ENCODE peak calls at places on chromosomes 4 and X, in four cellular contexts. One of them, this sample, is unnamed.

GRCh38 chrX:10230222-10230621 is 73.4 kb downstream of the CLCN4 start:
- DNase-seq in HepG2: no peak
- DNase-seq in PC-3: no peak
- DNase-seq in endothelial cell of umbilical vein: no peak
- DNase-seq in this sample: no peak

GRCh38 chr4:100926039-100926717 is 408.4 kb upstream of the EMCN start:
- DNase-seq in HepG2: no peak
- DNase-seq in PC-3: no peak
- DNase-seq in endothelial cell of umbilical vein: no peak
- DNase-seq in this sample: no peak

GRCh38 chr4:150117094-150117493 is 38.8 kb downstream of the DCLK2 start:
- DNase-seq in HepG2: no peak
- DNase-seq in PC-3: no peak
- DNase-seq in endothelial cell of umbilical vein: no peak
- DNase-seq in this sample: no peak

GRCh38 chr4:108191269-108191914 is 22.7 kb upstream of the LEF1 start:
- DNase-seq in HepG2: no peak
- DNase-seq in PC-3: no peak
- DNase-seq in endothelial cell of umbilical vein: no peak
- DNase-seq in this sample: no peak

GRCh38 chr4:147313114-147313513 is 167.8 kb upstream of the EDNRA start:
- DNase-seq in HepG2: no peak
- DNase-seq in PC-3: no peak
- DNase-seq in endothelial cell of umbilical vein: no peak
- DNase-seq in this sample: no peak

GRCh38 chr4:29151584-29151983 is 1568.6 kb upstream of the PCDH7 start:
- DNase-seq in HepG2: no peak
- DNase-seq in PC-3: no peak
- DNase-seq in endothelial cell of umbilical vein: no peak
- DNase-seq in this sample: no peak

GRCh38 chr4:112288455-112288854 is 2.8 kb upstream of the TIFA start:
- DNase-seq in HepG2: no peak
- DNase-seq in PC-3: no peak
- DNase-seq in endothelial cell of umbilical vein: no peak
- DNase-seq in this sample: peak

GRCh38 chrX:121641560-121641959 is 594.1 kb downstream of the GLUD2 start:
- DNase-seq in HepG2: no peak
- DNase-seq in PC-3: peak
- DNase-seq in endothelial cell of umbilical vein: no peak
- DNase-seq in this sample: no peak

GRCh38 chr4:2878346-2878745 is 34.7 kb downstream of the ADD1 start:
- DNase-seq in HepG2: no peak
- DNase-seq in PC-3: no peak
- DNase-seq in endothelial cell of umbilical vein: peak
- DNase-seq in this sample: no peak

GRCh38 chrX:31355206-31355955 is 283.5 kb upstream of the FTHL17 start:
- DNase-seq in HepG2: no peak
- DNase-seq in PC-3: no peak
- DNase-seq in endothelial cell of umbilical vein: no peak
- DNase-seq in this sample: no peak

GRCh38 chr4:102163404-102164140 is 181.7 kb downstream of the SLC39A8 start:
- DNase-seq in HepG2: no peak
- DNase-seq in PC-3: no peak
- DNase-seq in endothelial cell of umbilical vein: no peak
- DNase-seq in this sample: no peak

GRCh38 chrX:154411981-154412340 is 622 bp downstream of the TAFAZZIN start:
- DNase-seq in HepG2: peak
- DNase-seq in PC-3: peak
- DNase-seq in endothelial cell of umbilical vein: peak
- DNase-seq in this sample: peak

GRCh38 chr4:86950835-86951525 is 16.2 kb downstream of the AFF1 start:
- DNase-seq in HepG2: no peak
- DNase-seq in PC-3: no peak
- DNase-seq in endothelial cell of umbilical vein: no peak
- DNase-seq in this sample: no peak

GRCh38 chrX:2508648-2509335 is 8.0 kb upstream of the DHRSX start:
- DNase-seq in HepG2: no peak
- DNase-seq in PC-3: no peak
- DNase-seq in endothelial cell of umbilical vein: no peak
- DNase-seq in this sample: no peak

GRCh38 chrX:18099745-18100144 is 120.9 kb downstream of the BEND2 start:
- DNase-seq in HepG2: no peak
- DNase-seq in PC-3: peak
- DNase-seq in endothelial cell of umbilical vein: no peak
- DNase-seq in this sample: no peak
- H3K27ac ChIP-seq in HepG2: no peak
- H3K27ac ChIP-seq in PC-3: peak
- H3K27ac ChIP-seq in endothelial cell of umbilical vein: no peak
- H3K27ac ChIP-seq in this sample: no peak

GRCh38 chr4:825063-825968 is 613 bp downstream of the CPLX1 start:
- DNase-seq in HepG2: no peak
- DNase-seq in PC-3: no peak
- DNase-seq in endothelial cell of umbilical vein: no peak
- DNase-seq in this sample: no peak
- TF ChIP-seq EZH2 in HepG2: no peak
- TF ChIP-seq EZH2 in PC-3: no peak
- TF ChIP-seq EZH2 in endothelial cell of umbilical vein: peak
- TF ChIP-seq EZH2 in this sample: no peak

GRCh38 chr4:152503606-152504290 is 32.1 kb downstream of the FBXW7 start:
- DNase-seq in HepG2: no peak
- DNase-seq in PC-3: no peak
- DNase-seq in endothelial cell of umbilical vein: no peak
- DNase-seq in this sample: no peak
- H3K27ac ChIP-seq in HepG2: no peak
- H3K27ac ChIP-seq in PC-3: no peak
- H3K27ac ChIP-seq in endothelial cell of umbilical vein: no peak
- H3K27ac ChIP-seq in this sample: no peak

GRCh38 chrX:100731441-100732281 is at the start of gene SYTL4:
- DNase-seq in HepG2: no peak
- DNase-seq in PC-3: peak
- DNase-seq in endothelial cell of umbilical vein: peak
- DNase-seq in this sample: no peak
- TF ChIP-seq EZH2 in HepG2: no peak
- TF ChIP-seq EZH2 in PC-3: no peak
- TF ChIP-seq EZH2 in endothelial cell of umbilical vein: no peak
- TF ChIP-seq EZH2 in this sample: no peak

GRCh38 chr4:159344877-159345276 is 242.0 kb downstream of the RAPGEF2 start:
- DNase-seq in HepG2: no peak
- DNase-seq in PC-3: no peak
- DNase-seq in endothelial cell of umbilical vein: no peak
- DNase-seq in this sample: no peak
- H3K27ac ChIP-seq in HepG2: no peak
- H3K27ac ChIP-seq in PC-3: no peak
- H3K27ac ChIP-seq in endothelial cell of umbilical vein: no peak
- H3K27ac ChIP-seq in this sample: no peak

DNA sequence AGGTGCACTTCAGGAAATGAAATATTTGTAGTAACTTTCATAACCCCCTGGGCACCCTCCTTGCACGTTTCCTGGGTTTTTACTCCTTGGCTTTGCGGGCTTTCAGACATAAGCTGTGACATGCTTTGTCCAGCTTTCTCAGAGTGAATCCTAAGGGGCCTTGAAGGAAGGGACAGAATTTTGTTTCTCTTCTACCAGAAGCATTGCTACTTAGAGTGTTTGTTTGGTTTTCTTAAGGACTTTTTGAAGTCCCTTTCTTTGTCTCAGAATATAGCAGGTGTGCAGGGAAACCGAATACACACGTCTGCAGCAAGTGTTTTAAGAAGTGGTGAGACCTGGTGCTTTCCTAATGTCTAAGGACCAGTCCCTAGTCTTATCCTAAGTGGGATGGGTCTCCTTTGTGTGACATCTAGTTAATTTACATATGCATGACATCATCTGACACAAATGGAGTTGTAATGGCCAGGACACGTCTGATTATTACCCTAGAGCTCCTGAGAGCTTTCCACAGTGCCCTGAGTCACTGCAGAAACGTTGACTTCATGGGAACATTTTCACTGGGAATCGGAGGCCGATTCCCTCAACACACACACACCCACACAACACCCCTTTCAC is 1.3 kb downstream of the FAM149A start:
- DNase-seq in HepG2: no peak
- DNase-seq in PC-3: no peak
- DNase-seq in endothelial cell of umbilical vein: no peak
- DNase-seq in this sample: no peak
- TF ChIP-seq EZH2 in HepG2: no peak
- TF ChIP-seq EZH2 in PC-3: peak
- TF ChIP-seq EZH2 in endothelial cell of umbilical vein: peak
- TF ChIP-seq EZH2 in this sample: no peak

GRCh38 chrX:80812176-80812575 is 2.5 kb upstream of the BRWD3 start:
- DNase-seq in HepG2: peak
- DNase-seq in PC-3: peak
- DNase-seq in endothelial cell of umbilical vein: peak
- DNase-seq in this sample: peak

GRCh38 chrX:80808160-80808735 is 1.4 kb downstream of the BRWD3 start:
- DNase-seq in HepG2: peak
- DNase-seq in PC-3: peak
- DNase-seq in endothelial cell of umbilical vein: peak
- DNase-seq in this sample: peak

GRCh38 chrX:80808854-80809493 is 703 bp downstream of the BRWD3 start:
- DNase-seq in HepG2: no peak
- DNase-seq in PC-3: peak
- DNase-seq in endothelial cell of umbilical vein: peak
- DNase-seq in this sample: peak

GRCh38 chrX:80807606-80808159 is 2.0 kb downstream of the BRWD3 start:
- DNase-seq in HepG2: no peak
- DNase-seq in PC-3: no peak
- DNase-seq in endothelial cell of umbilical vein: no peak
- DNase-seq in this sample: no peak

GRCh38 chrX:80810365-80810978 is 795 bp upstream of the BRWD3 start:
- DNase-seq in HepG2: no peak
- DNase-seq in PC-3: no peak
- DNase-seq in endothelial cell of umbilical vein: no peak
- DNase-seq in this sample: no peak
- H3K27ac ChIP-seq in HepG2: peak
- H3K27ac ChIP-seq in PC-3: peak
- H3K27ac ChIP-seq in endothelial cell of umbilical vein: peak
- H3K27ac ChIP-seq in this sample: peak

GRCh38 chrX:63917296-63917695 is 132.3 kb upstream of the ARHGEF9 start:
- DNase-seq in HepG2: no peak
- DNase-seq in PC-3: no peak
- DNase-seq in endothelial cell of umbilical vein: no peak
- DNase-seq in this sample: no peak
- TF ChIP-seq EZH2 in HepG2: no peak
- TF ChIP-seq EZH2 in PC-3: no peak
- TF ChIP-seq EZH2 in endothelial cell of umbilical vein: no peak
- TF ChIP-seq EZH2 in this sample: no peak

This sample was measured in DND-41.